ENCODE peak calls at places on chromosomes 5 and 9, in five cellular contexts. T is psoas muscle; P is OCI-LY7; V is tibial artery; R is CD8-positive, alpha-beta memory T cell. M is an unnamed sample.

GRCh38 chr5:75498208-75498777 is 13.1 kb downstream of the CERT1 start:
- DNase-seq in R (no peak), V (no peak), T (no peak), P (no peak), M (no peak)

GRCh38 chr5:73858054-73858453 is 232.1 kb downstream of the ARHGEF28 start:
- DNase-seq in R (no peak), T (no peak), V (no peak), P (no peak), M (no peak)

GRCh38 chr9:91192379-91192775 is 169.3 kb downstream of the AUH start:
- DNase-seq in P (peak; percentile 62), R (no peak), V (no peak), T (no peak), M (no peak)

GRCh38 chr5:139593716-139594319 is 32.7 kb downstream of the UBE2D2 start:
- DNase-seq in V (no peak), T (no peak), P (no peak), R (no peak), M (no peak)

GRCh38 chr5:65213921-65214525 is 267.7 kb downstream of the ADAMTS6 start:
- DNase-seq in R (no peak), P (peak; percentile 17), V (no peak), T (no peak), M (no peak)

GRCh38 chr5:88687253-88687955 is 195.6 kb downstream of the MEF2C start:
- DNase-seq in P (no peak), V (no peak), R (no peak), T (no peak), M (no peak)

GRCh38 chr5:142472306-142472951 is 147.6 kb upstream of the SPRY4 start:
- DNase-seq in R (peak; percentile 30), V (no peak), T (no peak), P (no peak), M (peak; percentile 49)

GRCh38 chr5:152717393-152717792 is 312.3 kb upstream of the NMUR2 start:
- DNase-seq in R (no peak), V (no peak), T (no peak), P (no peak), M (no peak)

GRCh38 chr9:20028849-20029231 is 240.0 kb upstream of the SLC24A2 start:
- DNase-seq in R (no peak), T (no peak), P (no peak), V (no peak), M (no peak)

GRCh38 chr9:111153973-111154590 is 115.8 kb upstream of the LPAR1 start:
- DNase-seq in V (no peak), T (no peak), P (no peak), R (no peak), M (no peak)

GRCh38 chr5:143229896-143230675 is 173.4 kb downstream of the NR3C1 start:
- DNase-seq in T (no peak), R (peak; percentile 54), P (peak; percentile 83), V (no peak), M (peak; percentile 21)

GRCh38 chr5:168434746-168435321 is 51.4 kb upstream of the RARS1 start:
- DNase-seq in T (no peak), V (no peak), P (no peak), R (no peak), M (no peak)

DNA sequence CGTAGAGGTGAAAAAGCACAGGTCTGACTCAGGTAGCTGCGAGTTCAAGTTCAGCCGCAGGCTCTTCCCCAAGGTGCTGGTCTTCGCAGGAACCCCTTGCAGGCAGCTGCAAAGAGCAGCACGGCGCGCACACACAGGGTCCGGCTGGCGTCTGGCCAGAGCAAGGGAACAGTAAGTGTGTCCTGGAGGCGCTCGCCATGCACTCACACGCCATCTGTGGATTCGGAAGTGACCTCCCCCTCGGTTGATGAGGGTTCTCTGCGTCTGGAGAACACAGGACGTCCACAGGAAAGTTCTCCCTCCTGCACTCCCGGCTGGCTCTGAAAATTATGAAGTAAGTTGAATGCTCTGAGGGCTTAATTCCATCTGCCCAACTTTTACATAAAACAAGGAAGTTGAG is 14.0 kb upstream of the EGFL7 start:
- DNase-seq in P (no peak), T (peak; percentile 64), R (no peak), V (peak; percentile 75), M (no peak)
- H3K4me3 ChIP-seq in P (no peak overlapping the region), T (peak overlapping the region; percentile 63), R (no peak overlapping the region), V (no peak overlapping the region), M (no peak overlapping the region)

DNA sequence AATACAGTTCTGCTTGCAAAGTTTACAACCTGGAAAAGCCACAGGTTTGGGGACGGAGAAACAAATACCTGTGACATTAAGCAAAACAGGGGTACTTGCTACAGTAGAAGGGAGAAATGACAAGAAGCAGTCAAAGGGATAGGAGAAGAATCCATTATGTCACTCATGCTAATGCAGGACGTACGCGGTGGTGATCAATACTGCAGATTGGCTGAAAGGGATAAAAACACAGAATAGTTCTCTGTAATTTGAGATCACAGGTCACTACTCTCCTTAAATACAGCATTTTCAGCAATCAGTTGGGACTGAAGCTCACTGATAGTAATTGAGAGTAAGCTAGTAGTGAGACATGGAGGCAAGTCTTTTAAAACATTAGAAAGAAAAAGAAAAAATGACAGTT is 130.3 kb upstream of the MTAP start:
- DNase-seq in P (no peak), V (no peak), R (no peak), T (no peak), M (no peak)
- H3K27ac ChIP-seq in P (no peak overlapping the region), V (no peak overlapping the region), R (no peak overlapping the region), T (no peak overlapping the region), M (no peak overlapping the region)

DNA sequence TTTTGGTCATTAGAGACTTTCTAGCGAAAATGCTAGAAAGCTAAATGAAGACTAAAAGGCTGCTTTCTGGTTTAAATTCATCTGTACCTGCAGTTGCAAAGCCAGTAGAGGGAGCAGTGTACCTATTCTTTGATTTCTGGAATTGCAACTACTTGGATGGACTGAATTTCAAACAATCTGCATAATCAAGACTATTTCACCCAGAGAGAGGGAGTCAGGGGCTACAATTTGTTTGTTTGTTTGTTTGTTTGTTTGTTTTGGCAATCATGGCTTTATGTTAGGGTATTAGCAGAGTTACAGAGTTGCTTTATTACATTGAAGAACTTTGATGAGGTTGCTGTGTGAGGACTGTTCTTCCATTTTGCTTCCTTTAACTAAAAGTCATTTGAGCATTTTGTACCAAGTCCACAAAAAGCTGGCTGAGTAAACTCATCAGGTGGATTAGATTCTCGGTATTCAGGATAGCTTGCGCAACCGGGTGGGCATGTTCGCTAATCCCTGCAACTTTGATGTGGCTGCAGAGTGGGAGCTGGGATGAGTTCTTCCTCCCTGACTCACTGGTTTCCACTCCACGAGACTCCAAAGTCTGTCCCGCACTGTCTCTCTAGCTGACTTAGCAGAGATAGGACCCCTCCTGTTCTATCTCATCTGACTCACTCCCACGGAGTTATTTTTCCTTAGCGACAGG is 80.0 kb upstream of the TUT7 start:
- DNase-seq in V (peak; percentile 64), R (peak; percentile 26), P (peak; percentile 48), T (peak; percentile 74), M (no peak)
- H3K4me3 ChIP-seq in V (no peak overlapping the region), R (no peak overlapping the region), P (no peak overlapping the region), T (no peak overlapping the region), M (no peak overlapping the region)

GRCh38 chr5:83474986-83475385 is 3.4 kb downstream of the VCAN start:
- DNase-seq in T (no peak), V (peak; percentile 61), R (no peak), P (no peak), M (no peak)
- H3K27ac ChIP-seq in T (no peak overlapping the region), V (peak overlapping the region; percentile 79), R (no peak overlapping the region), P (no peak overlapping the region), M (no peak overlapping the region)